ENCODE peak calls at places on chromosomes 6 and 20, in ten cellular contexts. F is hepatocyte, I is heart right ventricle, L is tibial artery, P is mesenchymal stem cell, O is body of pancreas, N is HepG2, M is IMR-90, Q is GM23338, X is fibroblast of lung. Z is an unnamed sample.
A peak's percentile ranks its signal among the peaks of the same experiment; 100 is the strongest.

GRCh38 chr6:26594730-26595632 is 1.8 kb upstream of the ABT1 start:
- DNase-seq in F (peak; percentile 36), I (no peak), L (no peak), P (peak; percentile 62), O (no peak), N (peak; percentile 58), M (peak; percentile 86), Q (peak; percentile 82), X (peak; percentile 79), Z (no peak)

GRCh38 chr6:163941471-163941980 is 527.0 kb downstream of the QKI start:
- DNase-seq in F (no peak), I (peak; percentile 67), L (no peak), P (no peak), O (no peak), N (no peak), M (no peak), Q (no peak), X (no peak), Z (peak; percentile 72)

GRCh38 chr6:109473120-109473519 is 9.9 kb downstream of the ZBTB24 start:
- DNase-seq in F (no peak), I (no peak), L (no peak), P (no peak), O (no peak), N (no peak), M (no peak), Q (no peak), X (no peak), Z (no peak)

GRCh38 chr20:48904566-48905321 is 16.8 kb upstream of the ARFGEF2 start:
- DNase-seq in F (peak; percentile 78), I (peak; percentile 56), L (peak; percentile 49), P (peak; percentile 68), O (peak; percentile 70), N (peak; percentile 64), M (peak; percentile 60), Q (peak; percentile 82), X (peak; percentile 36), Z (no peak)

GRCh38 chr20:63574156-63574828 is at the start of gene HELZ2:
- DNase-seq in F (peak; percentile 88), I (peak; percentile 82), L (peak; percentile 68), P (peak; percentile 78), O (peak; percentile 80), N (peak; percentile 53), M (peak; percentile 44), Q (peak; percentile 84), X (peak; percentile 53), Z (peak; percentile 74)

GRCh38 chr6:136738178-136739057 is 53.9 kb downstream of the MAP3K5 start:
- DNase-seq in F (no peak), I (peak; percentile 47), L (peak; percentile 41), P (peak; percentile 45), O (no peak), N (no peak), M (peak; percentile 26), Q (no peak), X (peak; percentile 45), Z (no peak)

GRCh38 chr6:42300701-42301100 is 83.0 kb upstream of the MRPS10 start:
- DNase-seq in F (no peak), I (no peak), L (no peak), P (no peak), O (no peak), N (no peak), M (no peak), Q (no peak), X (no peak), Z (no peak)

GRCh38 chr6:98833101-98834059 is 994 bp upstream of the POU3F2 start:
- DNase-seq in F (peak; percentile 57), I (no peak), L (no peak), P (peak; percentile 52), O (no peak), N (no peak), M (peak; percentile 16), Q (peak; percentile 71), X (peak; percentile 62), Z (no peak)

GRCh38 chr6:116859264-116859663 is 17.8 kb upstream of the RFX6 start:
- DNase-seq in F (no peak), I (no peak), L (no peak), P (no peak), O (no peak), N (no peak), M (no peak), Q (peak; percentile 29), X (no peak), Z (no peak)

GRCh38 chr20:35303735-35304431 is 11.7 kb upstream of the FAM83C start:
- DNase-seq in F (peak; percentile 94), I (peak; percentile 76), L (peak; percentile 76), P (peak; percentile 88), O (peak; percentile 84), N (peak; percentile 91), M (peak; percentile 92), Q (peak; percentile 98), X (peak; percentile 86), Z (peak; percentile 76)

GRCh38 chr6:134482585-134483346 is 164.9 kb upstream of the SGK1 start:
- DNase-seq in F (no peak), I (peak; percentile 71), L (peak; percentile 59), P (no peak), O (no peak), N (no peak), M (no peak), Q (no peak), X (peak; percentile 58), Z (no peak)

GRCh38 chr20:50467618-50468373 is 42.4 kb upstream of the PTPN1 start:
- DNase-seq in F (no peak), I (no peak), L (no peak), P (peak; percentile 47), O (peak; percentile 38), N (peak; percentile 77), M (peak; percentile 50), Q (peak; percentile 69), X (peak; percentile 55), Z (no peak)

GRCh38 chr6:110811187-110811586 is 4.1 kb downstream of the CDK19 start:
- DNase-seq in F (no peak), I (no peak), L (no peak), P (no peak), O (no peak), N (no peak), M (no peak), Q (no peak), X (no peak), Z (no peak)

GRCh38 chr20:49982072-49982345 is 771 bp upstream of the SNAI1 start:
- DNase-seq in F (no peak), I (no peak), L (no peak), P (no peak), O (no peak), N (no peak), M (no peak), Q (no peak), X (no peak), Z (no peak)

GRCh38 chr6:49142422-49143151 is 320.5 kb downstream of the MMUT start:
- DNase-seq in F (no peak), I (no peak), L (no peak), P (no peak), O (no peak), N (no peak), M (no peak), Q (peak; percentile 44), X (no peak), Z (no peak)

GRCh38 chr6:17169701-17170100 is 67.9 kb downstream of the STMND1 start:
- DNase-seq in F (no peak), I (no peak), L (no peak), P (no peak), O (no peak), N (no peak), M (no peak), Q (no peak), X (no peak), Z (no peak)
- H3K27ac ChIP-seq in F (no peak overlapping the region), I (no peak overlapping the region), L (no peak overlapping the region), P (no peak overlapping the region), O (no peak overlapping the region), N (no peak overlapping the region), M (no peak overlapping the region), Q (no peak overlapping the region), X (peak overlapping the region; percentile 9), Z (peak overlapping the region; percentile 96)

GRCh38 chr6:16237242-16237641 is 1.1 kb upstream of the GMPR start:
- DNase-seq in F (no peak), I (no peak), L (no peak), P (no peak), O (no peak), N (no peak), M (no peak), Q (no peak), X (no peak), Z (no peak)

GRCh38 chr6:16238658-16239089 is 287 bp downstream of the GMPR start:
- DNase-seq in F (no peak), I (no peak), L (no peak), P (no peak), O (no peak), N (no peak), M (no peak), Q (peak; percentile 60), X (no peak), Z (no peak)

GRCh38 chr6:16238057-16238657 is at the start of gene GMPR:
- DNase-seq in F (peak; percentile 81), I (peak; percentile 81), L (peak; percentile 83), P (peak; percentile 83), O (peak; percentile 80), N (no peak), M (peak; percentile 39), Q (peak; percentile 45), X (peak; percentile 54), Z (peak; percentile 91)

GRCh38 chr6:16236009-16236501 is 2.3 kb upstream of the GMPR start:
- DNase-seq in F (no peak), I (no peak), L (no peak), P (no peak), O (no peak), N (no peak), M (no peak), Q (no peak), X (no peak), Z (no peak)

GRCh38 chr6:16236648-16237199 is 1.7 kb upstream of the GMPR start:
- DNase-seq in F (no peak), I (no peak), L (peak; percentile 58), P (peak; percentile 85), O (peak; percentile 52), N (no peak), M (peak; percentile 76), Q (no peak), X (peak; percentile 69), Z (no peak)
- H3K4me3 ChIP-seq in F (no peak overlapping the region), I (peak overlapping the region; percentile 15), L (no peak overlapping the region), P (no peak overlapping the region), O (no peak overlapping the region), N (no peak overlapping the region), M (peak overlapping the region; percentile 45), Q (no peak overlapping the region), X (peak overlapping the region; percentile 34), Z (peak overlapping the region; percentile 35)

DNA sequence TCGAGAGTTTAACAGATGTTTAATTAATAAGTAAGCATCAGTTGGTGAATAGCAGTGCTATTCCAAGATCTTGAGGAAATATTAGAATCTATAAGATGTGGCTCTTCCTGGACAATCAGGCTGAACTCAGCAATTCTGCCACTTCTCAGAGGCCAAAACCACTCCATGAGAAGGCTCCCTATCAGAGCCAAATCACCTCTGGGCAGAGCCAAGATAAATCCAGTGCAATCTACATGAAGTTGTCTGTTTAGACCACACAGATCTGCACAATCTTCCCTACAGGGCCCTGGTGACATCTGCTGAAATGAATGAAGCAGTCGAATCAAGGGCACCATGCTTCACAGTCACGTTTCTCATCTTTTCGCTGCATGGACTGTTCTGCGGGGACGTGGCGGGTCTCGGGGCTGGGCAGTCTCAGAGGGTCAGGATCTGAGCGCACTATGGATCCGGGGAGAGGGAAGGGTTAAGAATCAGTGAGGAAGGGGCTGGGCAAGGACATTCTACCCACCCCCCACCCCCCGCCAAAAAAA is 60.1 kb upstream of the CD93 start:
- DNase-seq in F (no peak), I (no peak), L (peak; percentile 14), P (no peak), O (no peak), N (no peak), M (no peak), Q (no peak), X (no peak), Z (no peak)
- H3K4me1 ChIP-seq in F (peaks cover 4% of the 10 kb centered on the region), I (peaks cover 53% of the 10 kb centered on the region), L (peaks cover 100% of the 10 kb centered on the region), P (peaks cover 34% of the 10 kb centered on the region), O (no peaks in the 10 kb centered on the region), N (peaks cover 43% of the 10 kb centered on the region), M (peaks cover 29% of the 10 kb centered on the region), Q (no peaks in the 10 kb centered on the region), X (peaks cover 34% of the 10 kb centered on the region), Z (peaks cover 86% of the 10 kb centered on the region)

GRCh38 chr6:56713285-56713684 is 70.6 kb upstream of the DST start:
- DNase-seq in F (peak; percentile 63), I (peak; percentile 37), L (peak; percentile 54), P (peak; percentile 86), O (no peak), N (peak; percentile 44), M (peak; percentile 89), Q (no peak), X (peak; percentile 95), Z (peak; percentile 54)
- H3K27ac ChIP-seq in F (peak overlapping the region; percentile 80), I (peak overlapping the region; percentile 72), L (peak overlapping the region; percentile 39), P (peak overlapping the region; percentile 95), O (peak overlapping the region; percentile 34), N (no peak overlapping the region), M (peak overlapping the region; percentile 85), Q (peak overlapping the region; percentile 17), X (peak overlapping the region; percentile 85), Z (peak overlapping the region; percentile 58)

Z was measured in psoas muscle.